ENCODE peak calls at places on chromosomes 7 and 10, in five cellular contexts. W is GF-D8, K is fibroblast of lung, M is EL, Z is esophagus squamous epithelium. B is an unnamed sample.

GRCh38 chr7:38858281-38858884 is 50.6 kb downstream of the VPS41 start:
- DNase-seq in W (no peak), K (peak), M (peak), Z (no peak), B (no peak)

GRCh38 chr7:83305027-83305426 is 142.3 kb upstream of the PCLO start:
- DNase-seq in W (no peak), K (no peak), M (no peak), Z (no peak), B (no peak)

GRCh38 chr7:75688200-75689136 is 50.3 kb downstream of the HIP1 start:
- DNase-seq in W (no peak), K (no peak), M (no peak), Z (no peak), B (no peak)

GRCh38 chr7:90488220-90488619 is 18.8 kb downstream of the PTTG1IP2 start:
- DNase-seq in W (no peak), K (no peak), M (no peak), Z (no peak), B (no peak)

GRCh38 chr7:111486472-111487142 is 75.7 kb downstream of the IMMP2L start:
- DNase-seq in W (peak), K (peak), M (peak), Z (no peak), B (no peak)

GRCh38 chr10:22341190-22341935 is 3.9 kb upstream of the SPAG6 start:
- DNase-seq in W (no peak), K (peak), M (peak), Z (no peak), B (no peak)

GRCh38 chr7:41641006-41641714 is 61.7 kb downstream of the INHBA start:
- DNase-seq in W (no peak), K (no peak), M (no peak), Z (no peak), B (no peak)

GRCh38 chr7:103735377-103735776 is 254.1 kb downstream of the RELN start:
- DNase-seq in W (no peak), K (peak), M (peak), Z (no peak), B (no peak)

GRCh38 chr10:4567637-4568036 is 258.4 kb upstream of the AKR1E2 start:
- DNase-seq in W (no peak), K (no peak), M (no peak), Z (no peak), B (no peak)

GRCh38 chr10:132489053-132489703 is 48.4 kb upstream of the INPP5A start:
- DNase-seq in W (no peak), K (peak), M (peak), Z (no peak), B (no peak)

GRCh38 chr10:21894648-21895342 is 108.7 kb downstream of the DNAJC1 start:
- DNase-seq in W (no peak), K (no peak), M (no peak), Z (no peak), B (no peak)

GRCh38 chr7:38703093-38703492 is 71.9 kb upstream of the AMPH start:
- DNase-seq in W (no peak), K (no peak), M (no peak), Z (no peak), B (no peak)

GRCh38 chr10:3567291-3567963 is 217.6 kb downstream of the KLF6 start:
- DNase-seq in W (no peak), K (no peak), M (no peak), Z (no peak), B (no peak)

GRCh38 chr7:142626420-142627035 is 122.7 kb upstream of the PRSS1 start:
- DNase-seq in W (no peak), K (no peak), M (peak), Z (no peak), B (no peak)

GRCh38 chr10:113055458-113055857 is 105.4 kb downstream of the TCF7L2 start:
- DNase-seq in W (no peak), K (no peak), M (no peak), Z (no peak), B (no peak)

GRCh38 chr10:123911866-123912265 is 20.3 kb upstream of the CPXM2 start:
- DNase-seq in W (no peak), K (no peak), M (no peak), Z (no peak), B (no peak)

GRCh38 chr10:129531969-129532660 is 65.1 kb downstream of the MGMT start:
- DNase-seq in W (no peak), K (no peak), M (peak), Z (no peak), B (no peak)

GRCh38 chr7:8063706-8064297 is 95.2 kb downstream of the GLCCI1 start:
- DNase-seq in W (no peak), K (peak), M (peak), Z (no peak), B (no peak)

GRCh38 chr7:54546081-54546985 is 4.2 kb downstream of the VSTM2A start:
- DNase-seq in W (no peak), K (no peak), M (no peak), Z (no peak), B (no peak)

GRCh38 chr10:43808136-43808535 is 159.5 kb upstream of the ZNF32 start:
- DNase-seq in W (no peak), K (no peak), M (no peak), Z (no peak), B (no peak)

GRCh38 chr10:32931593-32931992 is 26.4 kb downstream of the ITGB1 start:
- DNase-seq in W (no peak), K (no peak), M (no peak), Z (no peak), B (no peak)

GRCh38 chr10:22714524-22715289 is at the start of gene PIP4K2A:
- DNase-seq in W (peak), K (peak), M (peak), Z (peak), B (no peak)

GRCh38 chr10:106392781-106393180 is 771.7 kb downstream of the SORCS1 start:
- DNase-seq in W (no peak), K (no peak), M (no peak), Z (no peak), B (no peak)

GRCh38 chr7:22851140-22851539 is 28.5 kb upstream of the TOMM7 start:
- DNase-seq in W (no peak), K (no peak), M (peak), Z (no peak), B (no peak)

GRCh38 chr7:2203551-2204300 is 29.0 kb downstream of the MAD1L1 start:
- DNase-seq in W (no peak), K (peak), M (peak), Z (no peak), B (no peak)